ENCODE peak calls at places on chromosome 15, in seven cellular contexts. H is uterus, X is GM23338, Z is fibroblast of lung, L is mesenchymal stem cell, C is heart left ventricle, B is osteoblast. P is an unnamed sample.
A peak's percentile ranks its signal among the peaks of the same experiment; 100 is the strongest.

GRCh38 chr15:82647045-82647834 is at the start of gene CPEB1:
- DNase-seq in H (peak; percentile 68), Z (peak; percentile 51), X (peak; percentile 75), B (peak; percentile 93), C (peak; percentile 50), L (peak; percentile 15), P (no peak)

GRCh38 chr15:23687143-23687470 is at the start of gene NDN:
- DNase-seq in Z (peak; percentile 67), B (peak; percentile 68), H (peak; percentile 34), X (peak; percentile 73), C (peak; percentile 32), L (peak; percentile 44), P (peak; percentile 82)

GRCh38 chr15:100905855-100906254 is 13.3 kb upstream of the LRRK1 start:
- DNase-seq in C (no peak), X (peak; percentile 35), Z (no peak), L (no peak), H (no peak), B (peak; percentile 29), P (no peak)

GRCh38 chr15:82830427-82831173 is 21.2 kb downstream of the WHAMM start:
- DNase-seq in X (no peak), L (no peak), C (no peak), H (no peak), Z (no peak), B (no peak), P (no peak)

GRCh38 chr15:56261854-56262509 is 18.3 kb upstream of the RFX7 start:
- DNase-seq in L (no peak), X (no peak), B (no peak), C (no peak), H (no peak), Z (no peak), P (no peak)

GRCh38 chr15:65077981-65078352 is 1.4 kb downstream of the KBTBD13 start:
- DNase-seq in Z (no peak), H (peak; percentile 79), X (peak; percentile 94), B (peak; percentile 97), C (peak; percentile 61), L (no peak), P (peak; percentile 88)

GRCh38 chr15:94744080-94744793 is 512.9 kb downstream of the MCTP2 start:
- DNase-seq in X (peak; percentile 73), C (no peak), B (no peak), Z (no peak), L (no peak), H (no peak), P (no peak)

GRCh38 chr15:65211157-65211982 is at the start of gene CILP:
- DNase-seq in X (no peak), H (peak; percentile 57), Z (peak; percentile 67), L (peak; percentile 33), B (peak; percentile 57), C (peak; percentile 33), P (no peak)

GRCh38 chr15:101028321-101028720 is 109.2 kb downstream of the LRRK1 start:
- DNase-seq in Z (peak; percentile 56), C (peak; percentile 2), H (peak; percentile 1), L (no peak), X (no peak), B (peak; percentile 53), P (no peak)

GRCh38 chr15:23074684-23075083 is 35.3 kb upstream of the TUBGCP5 start:
- DNase-seq in C (no peak), Z (no peak), B (no peak), H (no peak), X (no peak), L (no peak), P (no peak)

GRCh38 chr15:43134157-43134637 is 811 bp downstream of the TMEM62 start:
- DNase-seq in C (no peak), X (peak; percentile 41), L (no peak), B (no peak), H (no peak), Z (no peak), P (no peak)

GRCh38 chr15:63349621-63350020 is 32.0 kb downstream of the CA12 start:
- DNase-seq in X (no peak), H (no peak), L (no peak), C (no peak), Z (no peak), B (no peak), P (no peak)

GRCh38 chr15:42160110-42160509 is 3.7 kb upstream of the PLA2G4F start:
- DNase-seq in H (no peak), Z (no peak), X (no peak), B (no peak), L (no peak), C (no peak), P (peak; percentile 77)

GRCh38 chr15:70492240-70493177 is 270.8 kb downstream of the UACA start:
- DNase-seq in H (no peak), C (peak; percentile 53), B (peak; percentile 99), L (peak; percentile 94), Z (peak; percentile 83), X (peak; percentile 19), P (peak; percentile 86)

GRCh38 chr15:70277556-70277955 is 179.8 kb upstream of the TLE3 start:
- DNase-seq in C (no peak), X (no peak), L (no peak), H (no peak), B (no peak), Z (no peak), P (peak; percentile 15)

GRCh38 chr15:81101894-81102815 is 31.9 kb upstream of the CFAP161 start:
- DNase-seq in H (no peak), Z (no peak), X (no peak), L (no peak), B (no peak), C (no peak), P (no peak)

GRCh38 chr15:71336671-71337070 is 221.4 kb downstream of the THSD4 start:
- DNase-seq in L (no peak), Z (no peak), B (no peak), C (no peak), X (no peak), H (no peak), P (no peak)

GRCh38 chr15:75348563-75349350 is 1.9 kb downstream of the NEIL1 start:
- DNase-seq in X (peak; percentile 63), Z (no peak), L (peak; percentile 14), B (peak; percentile 85), C (no peak), H (no peak), P (peak; percentile 80)

GRCh38 chr15:54082836-54083492 is 104.7 kb downstream of the UNC13C start:
- DNase-seq in B (no peak), X (peak; percentile 40), L (no peak), C (no peak), Z (peak; percentile 10), H (no peak), P (no peak)

GRCh38 chr15:68674975-68675374 is 96.2 kb downstream of the CORO2B start:
- DNase-seq in H (peak; percentile 3), Z (no peak), L (peak; percentile 19), X (no peak), C (no peak), B (no peak), P (no peak)

DNA sequence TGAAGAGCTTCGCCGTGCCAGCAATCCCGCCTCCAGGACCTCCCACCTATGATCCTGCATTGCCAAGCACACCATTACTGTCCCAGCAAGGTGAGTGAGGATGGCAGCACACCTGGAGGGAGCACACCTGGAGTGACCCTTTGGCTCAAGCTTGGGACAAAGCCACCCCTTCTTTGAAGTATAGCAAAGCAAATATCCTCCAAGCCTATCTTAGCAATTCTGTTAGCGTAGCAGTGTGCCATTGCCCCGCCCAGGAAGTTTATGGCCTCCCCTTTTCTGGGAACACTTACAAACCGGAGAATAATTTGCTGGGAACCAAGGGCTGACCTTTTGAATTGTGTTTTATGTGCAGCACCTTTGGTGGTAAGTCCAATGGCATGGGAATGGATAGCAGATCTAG is 70.2 kb downstream of the HCN4 start:
- DNase-seq in Z (no peak), C (no peak), L (no peak), H (no peak), B (no peak), X (no peak), P (no peak)
- H3K36me3 ChIP-seq in Z (no peaks in the 10 kb centered on the region), C (peaks cover 40% of the 10 kb centered on the region), L (peaks cover 22% of the 10 kb centered on the region), H (no peaks in the 10 kb centered on the region), B (no peaks in the 10 kb centered on the region), X (peaks cover 13% of the 10 kb centered on the region), P (peaks cover 43% of the 10 kb centered on the region)

GRCh38 chr15:51089699-51090098 is 5.0 kb downstream of the TNFAIP8L3 start:
- DNase-seq in X (no peak), B (peak; percentile 62), L (no peak), Z (peak; percentile 68), H (no peak), C (no peak), P (no peak)
- H3K4me1 ChIP-seq in X (peaks cover 25% of the 10 kb centered on the region), B (peaks cover under 1% of the 10 kb centered on the region), L (peaks cover 10% of the 10 kb centered on the region), Z (no peaks in the 10 kb centered on the region), H (peaks cover 4% of the 10 kb centered on the region), C (peaks cover 12% of the 10 kb centered on the region), P (peaks cover 23% of the 10 kb centered on the region)

DNA sequence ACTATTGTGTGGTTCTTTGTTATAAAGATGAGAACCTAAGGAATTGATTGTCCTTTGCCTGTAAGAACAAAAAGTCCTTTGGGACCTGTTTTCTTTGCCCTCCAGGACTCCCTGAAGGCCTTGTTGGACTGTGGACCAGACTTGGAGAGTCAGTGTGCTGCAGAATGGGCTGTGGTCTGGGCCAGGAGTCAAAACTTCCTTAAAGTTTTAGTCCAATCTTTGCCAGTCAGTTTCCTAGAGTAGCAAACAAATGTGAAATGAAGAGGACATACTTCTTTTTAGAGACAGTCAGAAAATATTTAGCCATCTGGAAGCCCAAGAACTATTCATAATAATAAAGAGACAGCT is 45.4 kb downstream of the PDE8A start:
- DNase-seq in H (no peak), X (no peak), L (peak; percentile 8), C (no peak), B (no peak), Z (no peak), P (no peak)
- H3K4me3 ChIP-seq in H (no peak overlapping the region), X (no peak overlapping the region), L (no peak overlapping the region), C (no peak overlapping the region), B (no peak overlapping the region), Z (no peak overlapping the region), P (no peak overlapping the region)

GRCh38 chr15:58921267-58921666 is 12.2 kb downstream of the SLTM start:
- DNase-seq in H (no peak), X (no peak), L (no peak), Z (peak; percentile 72), C (no peak), B (no peak), P (no peak)
- H3K36me3 ChIP-seq in H (no peaks in the 10 kb centered on the region), X (peaks cover 15% of the 10 kb centered on the region), L (peaks cover 43% of the 10 kb centered on the region), Z (peaks cover 4% of the 10 kb centered on the region), C (peaks cover 9% of the 10 kb centered on the region), B (peaks cover 26% of the 10 kb centered on the region), P (peaks cover 23% of the 10 kb centered on the region)